ENCODE peak calls at places on chromosome 5, in seven cellular contexts. T is heart left ventricle, O is stomach, H is breast epithelium, C is body of pancreas, L is thyroid gland, P is IMR-90. Q is an unnamed sample.

GRCh38 chr5:77644443-77645157 is 6.1 kb upstream of the OTP start:
- DNase-seq in T (no peak), H (no peak), L (no peak), P (no peak), O (no peak), C (no peak), Q (no peak)

GRCh38 chr5:148864113-148864841 is 37.9 kb downstream of the ADRB2 start:
- DNase-seq in T (no peak), C (no peak), O (no peak), H (no peak), P (peak; percentile 62), L (no peak), Q (no peak)

GRCh38 chr5:150000990-150001659 is 586 bp downstream of the HMGXB3 start:
- DNase-seq in P (peak; percentile 50), H (no peak), L (peak; percentile 36), T (peak; percentile 47), O (peak; percentile 50), C (peak; percentile 43), Q (peak; percentile 37)

GRCh38 chr5:147507480-147508126 is 2.3 kb downstream of the DPYSL3 start:
- DNase-seq in T (peak; percentile 27), O (no peak), P (peak; percentile 78), H (no peak), L (no peak), C (no peak), Q (no peak)

GRCh38 chr5:139951296-139951924 is 91.7 kb downstream of the NRG2 start:
- DNase-seq in C (no peak), O (no peak), P (no peak), L (no peak), T (no peak), H (no peak), Q (peak; percentile 10)

GRCh38 chr5:145340099-145340498 is 495.0 kb downstream of the PRELID2 start:
- DNase-seq in T (no peak), L (no peak), H (no peak), P (no peak), C (no peak), O (no peak), Q (no peak)

GRCh38 chr5:16160706-16161105 is 18.9 kb downstream of the MARCHF11 start:
- DNase-seq in H (no peak), C (peak; percentile 44), L (no peak), P (peak; percentile 62), O (no peak), T (no peak), Q (peak; percentile 44)

GRCh38 chr5:161966544-161966943 is 101.0 kb upstream of the GABRG2 start:
- DNase-seq in O (no peak), C (peak; percentile 14), T (no peak), P (no peak), H (no peak), L (no peak), Q (peak; percentile 16)

GRCh38 chr5:147645172-147645571 is 135.3 kb upstream of the DPYSL3 start:
- DNase-seq in C (no peak), P (no peak), O (no peak), T (no peak), L (no peak), H (no peak), Q (no peak)

GRCh38 chr5:72531496-72532190 is 24.4 kb upstream of the ZNF366 start:
- DNase-seq in O (no peak), L (peak; percentile 72), P (no peak), H (no peak), T (no peak), C (no peak), Q (peak; percentile 54)

GRCh38 chr5:149168276-149168675 is 27.0 kb downstream of the ABLIM3 start:
- DNase-seq in O (no peak), C (no peak), T (no peak), L (no peak), H (no peak), P (no peak), Q (no peak)

GRCh38 chr5:175863316-175863715 is 8.1 kb upstream of the CPLX2 start:
- DNase-seq in O (no peak), P (no peak), L (no peak), T (no peak), H (no peak), C (no peak), Q (no peak)
- H3K4me1 ChIP-seq in O (no peaks in the 10 kb centered on the region), P (no peaks in the 10 kb centered on the region), L (peaks cover 2% of the 10 kb centered on the region), T (no peaks in the 10 kb centered on the region), H (no peaks in the 10 kb centered on the region), C (no peaks in the 10 kb centered on the region), Q (no peaks in the 10 kb centered on the region)

GRCh38 chr5:66603164-66603563 is 7.0 kb downstream of the MAST4 start:
- DNase-seq in H (no peak), P (no peak), T (no peak), O (no peak), C (no peak), L (no peak), Q (no peak)

GRCh38 chr5:66606713-66607112 is 10.5 kb downstream of the MAST4 start:
- DNase-seq in L (no peak), P (no peak), H (no peak), T (no peak), O (no peak), C (no peak), Q (no peak)

GRCh38 chr5:66603881-66604280 is 7.7 kb downstream of the MAST4 start:
- DNase-seq in T (no peak), P (no peak), O (no peak), C (no peak), L (no peak), H (no peak), Q (no peak)

GRCh38 chr5:66596791-66597757 is 881 bp downstream of the MAST4 start:
- DNase-seq in L (peak; percentile 49), T (peak; percentile 63), O (peak; percentile 37), P (no peak), H (no peak), C (peak; percentile 54), Q (peak; percentile 61)

DNA sequence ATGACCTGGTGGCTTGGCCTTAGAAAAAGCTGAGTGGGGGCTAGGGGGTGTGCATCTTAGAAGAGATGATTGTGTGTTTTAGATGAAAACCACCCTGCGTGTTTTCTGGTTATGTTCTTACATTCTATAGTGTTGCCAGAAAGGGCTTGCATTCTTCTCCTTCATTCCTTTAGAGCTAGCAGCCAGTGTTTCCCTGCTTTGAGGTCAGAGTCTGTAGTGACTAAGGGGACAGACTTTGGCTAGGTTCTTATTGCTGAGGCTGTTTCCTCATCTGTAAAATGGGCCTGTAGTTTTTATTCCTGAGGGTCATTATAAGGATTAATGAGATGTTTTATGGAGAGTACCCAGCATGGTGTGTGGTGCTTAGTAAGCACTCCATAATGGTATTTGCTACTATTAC is 6.4 kb downstream of the MAST4 start:
- DNase-seq in C (no peak), P (no peak), H (no peak), T (no peak), O (no peak), L (no peak), Q (no peak)
- H3K27me3 ChIP-seq in C (no peaks in the 10 kb centered on the region), P (peaks cover 14% of the 10 kb centered on the region), H (peaks cover 10% of the 10 kb centered on the region), T (no peaks in the 10 kb centered on the region), O (peaks cover 34% of the 10 kb centered on the region), L (no peaks in the 10 kb centered on the region), Q (no peaks in the 10 kb centered on the region)

DNA sequence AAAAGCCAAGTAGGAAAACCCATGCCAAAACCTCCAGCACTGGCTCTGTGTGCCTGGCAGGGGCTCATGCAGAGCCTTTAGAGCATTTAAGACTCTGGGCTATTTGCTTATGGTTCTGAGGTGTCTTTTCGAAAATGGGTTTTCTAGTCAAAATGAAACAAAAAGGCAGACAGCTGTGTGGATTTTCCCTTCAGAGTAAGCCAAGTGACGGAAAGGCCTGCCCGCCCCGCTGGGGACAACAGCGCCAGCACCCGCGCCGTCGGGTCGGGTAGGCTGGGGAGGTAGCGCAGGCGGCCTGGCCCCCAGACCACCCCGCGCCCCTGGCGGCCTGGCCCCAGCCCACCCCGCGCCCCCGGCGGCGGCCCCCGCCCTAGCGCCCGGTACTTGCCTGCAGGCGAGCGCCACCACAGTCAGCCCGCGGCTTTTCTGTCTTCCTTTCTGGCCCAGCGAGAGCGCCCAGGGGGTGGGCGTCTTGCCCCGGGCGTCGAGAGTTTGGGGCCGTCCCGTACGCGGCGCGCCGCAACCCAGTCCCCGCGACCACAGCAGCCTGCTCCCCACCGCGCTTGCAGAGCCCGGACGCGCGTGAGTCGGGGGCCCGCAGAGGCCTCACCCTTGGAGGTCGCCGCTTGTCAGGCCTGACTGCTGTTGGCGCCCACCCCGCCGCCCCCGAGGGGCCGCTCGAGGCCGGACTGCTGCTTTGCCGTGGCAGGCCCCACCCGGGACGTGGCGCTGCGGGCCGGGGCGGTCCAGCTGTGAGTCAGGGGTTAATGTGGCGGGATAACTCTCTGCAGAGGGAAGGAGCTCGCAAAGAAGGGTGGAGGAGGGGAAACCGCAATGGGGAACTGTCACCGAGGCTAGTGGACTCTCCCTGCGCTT is at the start of gene TICAM2:
- DNase-seq in C (peak; percentile 62), O (peak; percentile 56), H (peak; percentile 52), T (peak; percentile 76), L (peak; percentile 60), P (peak; percentile 67), Q (peak; percentile 74)
- TF ChIP-seq POLR2A in C (peak; percentile 15), O (no peak), H (no peak), T (no peak), L (peak; percentile 34), P (peak; percentile 53), Q (no peak)

GRCh38 chr5:65197899-65198776 is 283.6 kb downstream of the ADAMTS6 start:
- DNase-seq in L (no peak), O (no peak), C (no peak), H (no peak), P (no peak), T (no peak), Q (no peak)

GRCh38 chr5:65199988-65200668 is 281.6 kb downstream of the ADAMTS6 start:
- DNase-seq in C (no peak), O (no peak), P (peak; percentile 83), T (no peak), H (no peak), L (no peak), Q (no peak)

GRCh38 chr5:65194871-65195270 is 286.8 kb downstream of the ADAMTS6 start:
- DNase-seq in P (no peak), O (no peak), C (no peak), L (no peak), H (no peak), T (no peak), Q (no peak)

GRCh38 chr5:65203746-65204145 is 278.0 kb downstream of the ADAMTS6 start:
- DNase-seq in O (no peak), H (no peak), P (peak; percentile 95), C (no peak), T (no peak), L (no peak), Q (no peak)

GRCh38 chr5:65198777-65199120 is 283.0 kb downstream of the ADAMTS6 start:
- DNase-seq in P (peak; percentile 99), H (no peak), O (no peak), L (no peak), T (no peak), C (no peak), Q (no peak)
- H3K4me1 ChIP-seq in P (peaks cover 11% of the 10 kb centered on the region), H (no peaks in the 10 kb centered on the region), O (no peaks in the 10 kb centered on the region), L (no peaks in the 10 kb centered on the region), T (no peaks in the 10 kb centered on the region), C (no peaks in the 10 kb centered on the region), Q (no peaks in the 10 kb centered on the region)

Q was measured in testis.